ENCODE peak calls at places on chromosomes 12 and 14, in seven cellular contexts. H is left ventricle myocardium inferior, D is MM.1S, G is WERI-Rb-1, Y is testis, J is stomach, U is right lobe of liver. N is an unnamed sample.
A peak's percentile ranks its signal among the peaks of the same experiment; 100 is the strongest.

GRCh38 chr12:74537126-74537706 is 419 bp upstream of the ATXN7L3B start:
- DNase-seq in H (no peak), D (peak; percentile 71), G (no peak), Y (no peak), J (no peak), U (no peak), N (no peak)

GRCh38 chr14:64721391-64721791 is 17.2 kb downstream of the PLEKHG3 start:
- DNase-seq in H (no peak), D (no peak), G (no peak), Y (peak; percentile 78), J (peak; percentile 62), U (peak; percentile 71), N (no peak)

GRCh38 chr12:84805474-84805858 is 107.1 kb downstream of the SLC6A15 start:
- DNase-seq in H (no peak), D (no peak), G (no peak), Y (no peak), J (no peak), U (no peak), N (no peak)

GRCh38 chr14:24178399-24179178 is 6.7 kb downstream of the REC8 start:
- DNase-seq in H (no peak), D (no peak), G (no peak), Y (no peak), J (no peak), U (no peak), N (no peak)

GRCh38 chr12:116423053-116423452 is 136.1 kb upstream of the MAP1LC3B2 start:
- DNase-seq in H (no peak), D (no peak), G (no peak), Y (no peak), J (no peak), U (no peak), N (no peak)

GRCh38 chr14:29799718-29800117 is 127.9 kb downstream of the PRKD1 start:
- DNase-seq in H (no peak), D (peak; percentile 9), G (no peak), Y (no peak), J (no peak), U (no peak), N (no peak)

GRCh38 chr12:120267736-120268135 is 2.2 kb upstream of the PXN start:
- DNase-seq in H (no peak), D (no peak), G (no peak), Y (no peak), J (no peak), U (no peak), N (no peak)

GRCh38 chr14:22865424-22866215 is 5.9 kb upstream of the LRP10 start:
- DNase-seq in H (no peak), D (no peak), G (no peak), Y (no peak), J (no peak), U (peak; percentile 33), N (no peak)

GRCh38 chr14:74591899-74592298 is 20.1 kb downstream of the LTBP2 start:
- DNase-seq in H (no peak), D (no peak), G (no peak), Y (no peak), J (no peak), U (no peak), N (no peak)

GRCh38 chr14:64556526-64556925 is 6.8 kb downstream of the PPP1R36 start:
- DNase-seq in H (no peak), D (no peak), G (no peak), Y (no peak), J (no peak), U (no peak), N (no peak)

GRCh38 chr14:104774453-104775072 is 21.0 kb downstream of the AKT1 start:
- DNase-seq in H (no peak), D (no peak), G (no peak), Y (no peak), J (peak; percentile 88), U (no peak), N (no peak)

GRCh38 chr12:120588948-120589930 is 8.0 kb upstream of the POP5 start:
- DNase-seq in H (peak; percentile 88), D (no peak), G (no peak), Y (peak; percentile 86), J (no peak), U (no peak), N (peak; percentile 87)

DNA sequence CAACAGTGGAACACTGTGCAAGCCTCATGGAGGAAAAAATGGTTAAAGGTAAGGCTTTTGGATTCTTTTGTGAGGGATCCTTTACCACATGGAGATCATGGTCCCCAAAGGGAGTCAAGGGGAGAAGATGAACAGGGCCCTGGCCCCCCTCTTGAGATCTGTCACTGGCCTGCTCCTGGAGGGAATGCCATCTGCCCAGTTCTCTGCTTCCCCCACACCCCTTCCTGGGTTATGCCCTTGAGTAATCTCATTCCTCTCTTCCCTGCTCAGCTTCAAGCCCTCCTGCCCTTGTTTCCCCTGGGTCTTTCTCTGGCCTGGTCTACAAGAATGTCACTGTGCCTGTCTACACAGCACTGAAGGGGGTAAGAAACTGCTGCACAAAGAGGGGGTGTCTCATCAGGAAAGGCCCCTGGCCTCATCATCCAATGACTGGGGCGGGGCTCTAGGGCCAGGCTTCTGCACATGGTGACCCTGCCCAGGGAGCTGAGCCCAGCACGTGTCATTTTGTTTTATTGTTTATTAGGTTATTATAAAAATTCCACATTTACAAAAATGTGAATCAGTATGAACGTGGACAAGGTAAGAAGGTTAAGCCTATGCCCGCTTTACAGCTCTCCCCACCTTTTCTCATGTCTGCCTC is 30.3 kb downstream of the PIGH start:
- DNase-seq in H (no peak), D (no peak), G (peak; percentile 61), Y (no peak), J (no peak), U (no peak), N (peak; percentile 16)
- H3K27ac ChIP-seq in H (no peak overlapping the region), D (no peak overlapping the region), G (no peak overlapping the region), Y (no peak overlapping the region), J (no peak overlapping the region), U (no peak overlapping the region), N (peak overlapping the region; percentile 50)

DNA sequence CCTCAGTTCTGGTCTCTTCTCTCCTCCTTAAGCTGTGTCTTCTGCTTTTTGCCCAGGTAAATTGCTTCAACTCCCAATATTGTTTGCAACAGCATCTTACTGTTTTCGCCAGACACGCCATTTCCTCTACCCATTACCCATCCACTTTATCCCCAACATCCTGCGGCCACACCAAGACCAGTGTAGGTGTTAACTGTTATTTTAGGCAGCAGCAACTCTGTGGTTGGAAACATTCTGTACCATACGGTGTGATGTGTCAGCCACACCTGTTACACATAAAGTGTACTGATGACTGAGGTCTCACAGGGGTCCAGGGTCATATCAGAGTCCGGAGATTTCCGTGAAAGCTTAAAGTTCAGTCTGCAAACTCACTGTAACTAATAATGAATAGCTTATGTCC is 21.8 kb upstream of the KLRD1 start:
- DNase-seq in H (no peak), D (no peak), G (no peak), Y (no peak), J (no peak), U (no peak), N (no peak)
- TF ChIP-seq CTCF in H (no peak), D (no peak), G (no peak), Y (no peak), J (no peak), U (no peak), N (no peak)

GRCh38 chr12:8661016-8661415 is 1.6 kb downstream of the MFAP5 start:
- DNase-seq in H (no peak), D (no peak), G (no peak), Y (no peak), J (no peak), U (no peak), N (no peak)
- H3K4me3 ChIP-seq in H (peak overlapping the region; percentile 55), D (no peak overlapping the region), G (no peak overlapping the region), Y (no peak overlapping the region), J (peak overlapping the region; percentile 15), U (no peak overlapping the region), N (no peak overlapping the region)

DNA sequence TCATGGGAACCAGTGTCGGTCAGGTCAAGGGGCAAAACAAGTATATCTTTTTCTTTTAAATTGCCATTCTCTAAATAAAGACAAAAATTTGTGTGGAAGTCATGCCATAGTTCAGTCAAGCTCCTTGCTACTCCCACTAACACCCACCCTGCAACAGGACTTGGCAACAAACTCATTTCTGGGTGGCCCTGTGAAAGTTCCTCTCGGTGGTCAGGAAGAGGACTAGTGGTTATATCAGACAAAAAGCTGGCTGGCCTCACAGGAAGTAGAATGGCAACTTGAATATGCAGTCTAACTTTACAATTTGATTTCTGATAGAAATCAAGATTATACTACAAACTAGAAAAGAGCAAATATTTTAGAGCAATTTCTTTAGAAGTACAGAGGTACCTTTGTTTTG is 11.2 kb downstream of the DHRS7 start:
- DNase-seq in H (no peak), D (no peak), G (no peak), Y (no peak), J (no peak), U (no peak), N (no peak)
- H3K27ac ChIP-seq in H (peak overlapping the region; percentile 31), D (no peak overlapping the region), G (no peak overlapping the region), Y (no peak overlapping the region), J (peak overlapping the region; percentile 58), U (no peak overlapping the region), N (no peak overlapping the region)

GRCh38 chr14:60204104-60204842 is 39.1 kb upstream of the DHRS7 start:
- DNase-seq in H (no peak), D (no peak), G (no peak), Y (no peak), J (no peak), U (no peak), N (no peak)

GRCh38 chr14:60206837-60207533 is 41.8 kb upstream of the DHRS7 start:
- DNase-seq in H (no peak), D (no peak), G (no peak), Y (no peak), J (no peak), U (no peak), N (no peak)

GRCh38 chr14:60210703-60211102 is 38.3 kb upstream of the PPM1A start:
- DNase-seq in H (no peak), D (no peak), G (no peak), Y (no peak), J (no peak), U (no peak), N (no peak)

GRCh38 chr14:60204843-60205774 is 39.9 kb upstream of the DHRS7 start:
- DNase-seq in H (no peak), D (no peak), G (no peak), Y (no peak), J (no peak), U (no peak), N (no peak)

GRCh38 chr14:60206249-60206670 is 41.1 kb upstream of the DHRS7 start:
- DNase-seq in H (no peak), D (no peak), G (no peak), Y (no peak), J (no peak), U (no peak), N (no peak)
- TF ChIP-seq CTCF in H (no peak), D (no peak), G (no peak), Y (no peak), J (no peak), U (no peak), N (no peak)

DNA sequence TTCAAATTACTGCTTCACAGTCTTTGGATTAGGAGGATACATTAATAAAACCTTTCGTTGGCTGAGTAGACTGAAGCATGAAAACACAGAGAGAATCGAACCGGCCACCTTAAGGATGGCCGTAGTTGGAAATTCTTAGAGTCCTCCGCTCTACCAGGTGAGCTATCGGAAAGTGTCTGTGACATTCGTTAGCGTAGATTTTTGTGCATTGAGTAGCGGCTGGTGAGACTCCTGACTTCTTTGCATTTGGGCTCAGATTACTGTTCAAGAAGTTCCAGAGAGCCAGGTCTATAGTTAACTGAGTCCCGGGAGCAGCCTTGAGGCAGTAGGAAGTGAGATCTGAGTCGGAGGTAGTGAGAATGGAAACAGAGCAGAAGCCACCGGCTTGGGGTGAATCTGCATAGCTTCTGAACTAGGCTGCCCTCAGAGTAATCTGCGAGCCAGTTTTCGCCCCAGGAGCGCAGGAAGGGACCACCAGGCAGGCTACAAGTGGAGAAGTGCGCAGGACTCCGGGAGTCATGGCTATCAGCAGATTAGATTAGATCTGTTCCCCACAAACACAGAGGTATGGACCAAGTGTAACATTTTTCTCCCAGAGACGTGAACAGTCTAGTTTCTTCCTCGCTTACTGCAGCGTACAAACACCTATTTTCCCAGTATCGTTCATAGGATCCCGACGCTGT is 11.0 kb downstream of the OR6S1 start:
- DNase-seq in H (no peak), D (peak; percentile 13), G (no peak), Y (no peak), J (no peak), U (no peak), N (no peak)
- H3K4me3 ChIP-seq in H (peak overlapping the region; percentile 54), D (peak overlapping the region; percentile 67), G (no peak overlapping the region), Y (peak overlapping the region; percentile 39), J (peak overlapping the region; percentile 37), U (no peak overlapping the region), N (peak overlapping the region; percentile 40)